ENCODE peak calls at places on chromosome 21, in four cellular contexts. S is activated CD4-positive, alpha-beta T cell treated with anti-CD3 and anti-CD28 coated beads, Interleukin-2, amount 50 U/mL, for 24 hours; U is stimulated activated CD4-positive, alpha-beta T cell treated with anti-CD3 and anti-CD28 coated beads, Interleukin-4, amount 100 ng/mL, for 48 hours; P is suprapubic skin. E is an unnamed sample.

GRCh38 chr21:45246535-45247320 is 41.0 kb downstream of the POFUT2 start:
- DNase-seq in S (no peak), U (no peak), P (no peak), E (peak; percentile 57)

GRCh38 chr21:14968029-14968428 is 96.8 kb downstream of the NRIP1 start:
- DNase-seq in S (no peak), U (no peak), P (no peak), E (no peak)

GRCh38 chr21:46543306-46543705 is 61.6 kb downstream of the S100B start:
- DNase-seq in S (no peak), U (no peak), P (no peak), E (no peak)

GRCh38 chr21:17466166-17466565 is 46.7 kb upstream of the CXADR start:
- DNase-seq in S (no peak), U (no peak), P (no peak), E (no peak)

GRCh38 chr21:34593423-34593822 is 21.5 kb downstream of the RCAN1 start:
- DNase-seq in S (no peak), U (no peak), P (no peak), E (no peak)

GRCh38 chr21:42208801-42209490 is 10.0 kb upstream of the ABCG1 start:
- DNase-seq in S (no peak), U (no peak), P (peak; percentile 61), E (no peak)

GRCh38 chr21:27581168-27581567 is 614.3 kb upstream of the ADAMTS5 start:
- DNase-seq in S (no peak), U (no peak), P (no peak), E (no peak)

GRCh38 chr21:31408306-31409088 is 64.4 kb upstream of the TIAM1 start:
- DNase-seq in S (no peak), U (no peak), P (no peak), E (no peak)

GRCh38 chr21:32233055-32233546 is 45.7 kb downstream of the MIS18A start:
- DNase-seq in S (no peak), U (no peak), P (no peak), E (no peak)

GRCh38 chr21:41171210-41171609 is 3.2 kb downstream of the BACE2 start:
- DNase-seq in S (no peak), U (no peak), P (no peak), E (no peak)

GRCh38 chr21:25903599-25903998 is 168.8 kb downstream of the GABPA start:
- DNase-seq in S (no peak), U (no peak), P (no peak), E (no peak)

GRCh38 chr21:44374601-44375280 is 21.3 kb downstream of the TRPM2 start:
- DNase-seq in S (no peak), U (no peak), P (no peak), E (peak; percentile 33)

GRCh38 chr21:44925027-44925755 is 4.5 kb upstream of the ITGB2 start:
- DNase-seq in S (no peak), U (no peak), P (no peak), E (no peak)

GRCh38 chr21:16633851-16634521 is 878.9 kb upstream of the CXADR start:
- DNase-seq in S (no peak), U (no peak), P (no peak), E (no peak)

GRCh38 chr21:33402011-33402979 is 918 bp upstream of the IFNGR2 start:
- DNase-seq in S (no peak), U (no peak), P (peak; percentile 92), E (no peak)

GRCh38 chr21:21003701-21004100 is 5.5 kb downstream of the NCAM2 start:
- DNase-seq in S (no peak), U (no peak), P (no peak), E (no peak)

GRCh38 chr21:25688284-25689035 is 46.2 kb downstream of the ATP5PF start:
- DNase-seq in S (no peak), U (no peak), P (no peak), E (no peak)

GRCh38 chr21:31501921-31502320 is 157.6 kb upstream of the SOD1 start:
- DNase-seq in S (no peak), U (no peak), P (no peak), E (no peak)

GRCh38 chr21:29196021-29196663 is 65.7 kb downstream of the MAP3K7CL start:
- DNase-seq in S (peak; percentile 20), U (peak; percentile 37), P (no peak), E (no peak)

GRCh38 chr21:27036736-27037301 is 69.9 kb upstream of the ADAMTS5 start:
- DNase-seq in S (no peak), U (no peak), P (no peak), E (no peak)

GRCh38 chr21:38351961-38352521 is 95.2 kb downstream of the KCNJ15 start:
- DNase-seq in S (no peak), U (no peak), P (peak; percentile 48), E (no peak)

GRCh38 chr21:42346866-42347600 is 3.8 kb downstream of the TFF2 start:
- DNase-seq in S (no peak), U (no peak), P (no peak), E (no peak)

GRCh38 chr21:38917045-38917774 is 111.5 kb downstream of the ETS2 start:
- DNase-seq in S (no peak), U (no peak), P (no peak), E (no peak)

GRCh38 chr21:42187976-42188653 is 30.8 kb upstream of the ABCG1 start:
- DNase-seq in S (peak; percentile 38), U (peak; percentile 44), P (no peak), E (no peak)

GRCh38 chr21:41750532-41751151 is 16.2 kb downstream of the RIPK4 start:
- DNase-seq in S (no peak), U (no peak), P (no peak), E (no peak)

GRCh38 chr21:38702196-38702595 is 103.5 kb upstream of the ETS2 start:
- DNase-seq in S (no peak), U (no peak), P (no peak), E (no peak)

GRCh38 chr21:26443291-26443690 is 129.8 kb downstream of the CYYR1 start:
- DNase-seq in S (no peak), U (no peak), P (no peak), E (no peak)

GRCh38 chr21:22885079-22885478 is 1886.9 kb downstream of the NCAM2 start:
- DNase-seq in S (no peak), U (no peak), P (no peak), E (no peak)

E was measured in mesenteric fat pad.